ENCODE peak calls at places on chromosomes 7 and 10, in seven cellular contexts. A, K, P, J, Z, I and B are unnamed samples.

GRCh38 chr7:22726849-22727792 is at the start of gene IL6:
- DNase-seq in A (peak; percentile 65), K (no peak), P (peak; percentile 14), J (peak; percentile 97), Z (peak; percentile 65), I (no peak), B (no peak)

GRCh38 chr10:103470755-103471653 is 8.0 kb downstream of the CALHM3 start:
- DNase-seq in A (no peak), K (peak; percentile 79), P (no peak), J (no peak), Z (peak; percentile 65), I (peak; percentile 91), B (no peak)

GRCh38 chr7:97731736-97732370 is at the start of gene TAC1:
- DNase-seq in A (peak; percentile 38), K (no peak), P (no peak), J (no peak), Z (no peak), I (no peak), B (no peak)

GRCh38 chr7:139687980-139688632 is 89.7 kb downstream of the HIPK2 start:
- DNase-seq in A (no peak), K (no peak), P (no peak), J (peak; percentile 55), Z (no peak), I (no peak), B (no peak)

GRCh38 chr7:22885824-22886255 is 63.2 kb upstream of the TOMM7 start:
- DNase-seq in A (no peak), K (peak; percentile 22), P (no peak), J (peak; percentile 27), Z (no peak), I (peak; percentile 72), B (no peak)

GRCh38 chr10:86648706-86649426 is 5.5 kb upstream of the OPN4 start:
- DNase-seq in A (peak; percentile 57), K (no peak), P (peak; percentile 28), J (peak; percentile 68), Z (peak; percentile 68), I (no peak), B (peak; percentile 7)

GRCh38 chr10:42984761-42985325 is 92.0 kb upstream of the RET start:
- DNase-seq in A (no peak), K (peak; percentile 5), P (no peak), J (no peak), Z (no peak), I (no peak), B (no peak)

GRCh38 chr10:72257051-72257892 is 16.5 kb upstream of the DDIT4 start:
- DNase-seq in A (no peak), K (no peak), P (no peak), J (no peak), Z (no peak), I (peak; percentile 53), B (no peak)

GRCh38 chr10:26534384-26534783 is 96.2 kb downstream of the APBB1IP start:
- DNase-seq in A (no peak), K (no peak), P (no peak), J (no peak), Z (no peak), I (no peak), B (no peak)

GRCh38 chr7:1548438-1548831 is 7.6 kb downstream of the TMEM184A start:
- DNase-seq in A (no peak), K (no peak), P (no peak), J (no peak), Z (no peak), I (peak; percentile 37), B (no peak)

GRCh38 chr10:43857206-43857952 is 208.7 kb upstream of the ZNF32 start:
- DNase-seq in A (peak; percentile 69), K (no peak), P (no peak), J (peak; percentile 95), Z (no peak), I (no peak), B (no peak)

GRCh38 chr7:24716480-24717246 is 40.6 kb downstream of the GSDME start:
- DNase-seq in A (no peak), K (no peak), P (no peak), J (no peak), Z (no peak), I (no peak), B (no peak)

GRCh38 chr10:5665380-5666323 is 743 bp downstream of the ASB13 start:
- DNase-seq in A (peak; percentile 76), K (no peak), P (no peak), J (no peak), Z (peak; percentile 68), I (no peak), B (no peak)

GRCh38 chr7:102433319-102434038 is at the start of gene ORAI2:
- DNase-seq in A (peak; percentile 100), K (peak; percentile 87), P (peak; percentile 74), J (peak; percentile 59), Z (peak; percentile 86), I (peak; percentile 87), B (no peak)

GRCh38 chr10:52451817-52452216 is 137.7 kb downstream of the DKK1 start:
- DNase-seq in A (no peak), K (no peak), P (no peak), J (peak; percentile 76), Z (no peak), I (no peak), B (no peak)

GRCh38 chr10:21523557-21524008 is 1.9 kb downstream of the SKIDA1 start:
- DNase-seq in A (no peak), K (no peak), P (no peak), J (peak; percentile 54), Z (no peak), I (no peak), B (no peak)

GRCh38 chr7:133355822-133356221 is 102.9 kb downstream of the EXOC4 start:
- DNase-seq in A (no peak), K (no peak), P (no peak), J (no peak), Z (no peak), I (no peak), B (no peak)

GRCh38 chr7:84548366-84549085 is 353.9 kb upstream of the SEMA3A start:
- DNase-seq in A (no peak), K (no peak), P (no peak), J (peak; percentile 73), Z (no peak), I (no peak), B (no peak)

DNA sequence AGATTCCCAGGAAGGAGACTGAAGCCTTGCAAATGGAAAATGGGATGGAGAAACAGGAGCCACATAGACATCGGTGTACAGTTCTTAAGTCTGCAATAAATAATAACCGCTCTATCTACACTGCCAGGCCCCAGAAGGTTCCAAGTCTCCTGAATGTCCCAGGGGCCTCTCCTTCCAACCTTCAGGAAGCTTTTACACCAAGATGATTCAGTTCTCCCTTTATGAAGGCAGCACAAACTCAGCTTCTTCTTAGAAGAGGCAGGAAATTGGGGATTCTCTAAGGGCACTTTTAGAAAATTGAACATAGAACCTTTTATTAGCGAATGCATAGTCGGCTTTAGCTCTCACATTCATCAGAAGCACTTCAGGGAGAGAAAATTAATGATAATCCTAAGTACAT is 130.8 kb upstream of the LYZL1 start:
- DNase-seq in A (no peak), K (no peak), P (no peak), J (no peak), Z (no peak), I (no peak), B (no peak)
- H3K4me1 ChIP-seq in A (peaks cover 6% of the 10 kb centered on the region), K (no peaks in the 10 kb centered on the region), P (no peaks in the 10 kb centered on the region), J (peaks cover 10% of the 10 kb centered on the region), Z (no peaks in the 10 kb centered on the region), I (no peaks in the 10 kb centered on the region), B (peaks cover 8% of the 10 kb centered on the region)

DNA sequence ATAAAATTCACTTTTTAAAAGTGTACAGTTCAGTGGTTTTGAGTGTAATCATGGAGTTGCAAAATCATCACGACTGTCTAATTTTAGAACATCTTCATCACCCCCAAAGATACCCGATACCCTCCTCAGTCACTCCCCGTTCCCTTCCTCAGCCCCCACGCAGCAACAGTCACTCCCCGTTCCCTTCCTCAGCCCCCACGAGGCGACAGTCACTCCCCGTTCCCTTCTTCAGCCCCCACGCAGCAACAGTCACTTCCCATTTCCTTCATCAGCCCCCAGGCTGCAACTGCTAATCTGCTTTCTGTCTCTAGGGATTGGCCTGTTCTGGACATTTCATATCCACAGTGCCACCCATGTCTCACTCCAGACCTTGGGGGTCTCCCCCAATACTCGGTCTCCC is 161.6 kb upstream of the PPP2R2D start:
- DNase-seq in A (no peak), K (no peak), P (no peak), J (no peak), Z (no peak), I (no peak), B (no peak)
- H3K9me3 ChIP-seq in A (no peaks in the 10 kb centered on the region), K (no peaks in the 10 kb centered on the region), P (no peaks in the 10 kb centered on the region), J (peaks cover 38% of the 10 kb centered on the region), Z (no peaks in the 10 kb centered on the region), I (no peaks in the 10 kb centered on the region), B (no peaks in the 10 kb centered on the region)

DNA sequence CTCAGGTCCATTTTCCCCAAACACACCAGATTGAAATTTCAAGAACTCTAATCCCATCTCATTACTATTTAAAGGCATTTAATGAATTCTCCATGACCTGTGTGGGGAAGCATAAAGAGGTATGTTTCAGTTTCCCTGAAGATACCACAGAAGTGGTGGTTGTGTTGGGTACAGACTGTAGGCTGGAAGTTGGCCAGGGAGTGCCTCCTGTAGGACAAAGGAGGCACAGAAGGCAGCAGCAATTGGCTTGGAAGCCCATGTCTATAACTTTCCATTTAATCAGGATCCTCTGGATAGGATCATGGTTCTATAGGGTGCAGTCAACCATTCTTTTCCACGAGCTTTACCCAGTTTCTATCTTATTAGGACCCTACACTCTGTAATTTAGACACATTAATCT is 8.6 kb upstream of the BET1 start:
- DNase-seq in A (peak; percentile 22), K (no peak), P (no peak), J (no peak), Z (no peak), I (peak; percentile 17), B (no peak)
- TF ChIP-seq CTCF in A (no peak), K (no peak), P (no peak), J (no peak), Z (no peak), I (peak; percentile 40), B (no peak)

DNA sequence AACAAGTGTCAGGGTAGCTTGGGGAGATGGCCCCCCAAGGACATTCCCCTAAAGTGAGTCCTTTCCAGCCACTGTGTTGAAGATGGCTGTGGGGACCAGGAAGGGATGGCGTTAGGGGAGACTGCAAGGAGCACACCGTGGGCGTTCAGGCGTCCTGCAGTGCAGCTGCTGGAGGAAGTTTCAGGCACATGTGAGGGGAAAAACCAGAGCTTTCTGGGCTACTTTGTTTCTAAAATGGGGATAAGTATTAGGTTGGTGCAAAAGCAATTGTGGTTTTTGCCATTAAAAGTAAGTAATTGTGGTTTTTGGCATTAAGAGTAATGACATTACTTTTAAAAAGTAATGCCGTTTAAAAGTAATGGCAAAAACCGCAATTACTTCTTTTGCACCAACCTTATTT is 14.3 kb downstream of the PRF1 start:
- DNase-seq in A (no peak), K (no peak), P (no peak), J (no peak), Z (no peak), I (no peak), B (no peak)
- H3K4me1 ChIP-seq in A (peaks cover 39% of the 10 kb centered on the region), K (peaks cover 15% of the 10 kb centered on the region), P (no peaks in the 10 kb centered on the region), J (peaks cover 3% of the 10 kb centered on the region), Z (no peaks in the 10 kb centered on the region), I (no peaks in the 10 kb centered on the region), B (no peaks in the 10 kb centered on the region)